ENCODE peak calls at places on chromosome 17, in five cellular contexts. L is SK-N-SH, D is HCT116, E is H1, B is HepG2. K is an unnamed sample.

GRCh38 chr17:37177234-37177633 is 198.6 kb upstream of the C17orf78 start:
- DNase-seq in B (no peak), L (no peak), D (no peak), E (no peak), K (no peak)

GRCh38 chr17:77247609-77248008 is 106.8 kb downstream of the SEC14L1 start:
- DNase-seq in D (no peak), E (no peak), L (no peak), B (no peak), K (no peak)

GRCh38 chr17:62801553-62801952 is 6.6 kb downstream of the MARCHF10 start:
- DNase-seq in E (no peak), D (no peak), L (no peak), B (no peak), K (no peak)

GRCh38 chr17:81398170-81398854 is 3.1 kb downstream of the BAHCC1 start:
- DNase-seq in B (no peak), D (no peak), E (no peak), L (peak), K (no peak)

GRCh38 chr17:57732062-57732461 is 13.0 kb downstream of the CCDC182 start:
- DNase-seq in L (no peak), D (no peak), E (no peak), B (peak), K (no peak)

GRCh38 chr17:19753049-19753444 is 4.9 kb upstream of the ALDH3A1 start:
- DNase-seq in B (no peak), E (no peak), D (peak), L (peak), K (peak)

GRCh38 chr17:20010099-20010863 is 1.1 kb downstream of the SPECC1 start:
- DNase-seq in B (peak), L (peak), D (peak), E (no peak), K (peak)

GRCh38 chr17:47720754-47721533 is 12.1 kb upstream of the TBX21 start:
- DNase-seq in D (peak), L (peak), B (no peak), E (peak), K (no peak)

GRCh38 chr17:16287563-16288027 is 65.7 kb downstream of the CENPV start:
- DNase-seq in B (peak), D (no peak), E (no peak), L (no peak), K (no peak)

GRCh38 chr17:57869599-57870282 is 19.9 kb upstream of the MRPS23 start:
- DNase-seq in B (no peak), D (no peak), L (no peak), E (no peak), K (no peak)

GRCh38 chr17:66313995-66314659 is 11.7 kb downstream of the PRKCA start:
- DNase-seq in D (no peak), L (peak), E (no peak), B (no peak), K (no peak)

GRCh38 chr17:30920282-30920681 is 1.5 kb upstream of the ADAP2 start:
- DNase-seq in D (no peak), B (peak), L (peak), E (no peak), K (no peak)

GRCh38 chr17:62760059-62760887 is 47.8 kb downstream of the MARCHF10 start:
- DNase-seq in L (no peak), D (no peak), B (no peak), E (no peak), K (no peak)

GRCh38 chr17:75059369-75060345 is 12.6 kb downstream of the KCTD2 start:
- DNase-seq in B (peak), E (no peak), D (no peak), L (peak), K (peak)

GRCh38 chr17:45021607-45022287 is 29.7 kb downstream of the DCAKD start:
- DNase-seq in D (no peak), B (peak), L (peak), E (peak), K (peak)

GRCh38 chr17:31061678-31062077 is 33.1 kb upstream of the NF1 start:
- DNase-seq in L (no peak), D (no peak), B (no peak), E (peak), K (no peak)

GRCh38 chr17:68600123-68600880 is 865 bp downstream of the FAM20A start:
- DNase-seq in D (no peak), E (peak), B (peak), L (peak), K (no peak)

GRCh38 chr17:4795168-4795567 is 796 bp upstream of the PSMB6 start:
- DNase-seq in E (no peak), B (no peak), L (no peak), D (no peak), K (no peak)

DNA sequence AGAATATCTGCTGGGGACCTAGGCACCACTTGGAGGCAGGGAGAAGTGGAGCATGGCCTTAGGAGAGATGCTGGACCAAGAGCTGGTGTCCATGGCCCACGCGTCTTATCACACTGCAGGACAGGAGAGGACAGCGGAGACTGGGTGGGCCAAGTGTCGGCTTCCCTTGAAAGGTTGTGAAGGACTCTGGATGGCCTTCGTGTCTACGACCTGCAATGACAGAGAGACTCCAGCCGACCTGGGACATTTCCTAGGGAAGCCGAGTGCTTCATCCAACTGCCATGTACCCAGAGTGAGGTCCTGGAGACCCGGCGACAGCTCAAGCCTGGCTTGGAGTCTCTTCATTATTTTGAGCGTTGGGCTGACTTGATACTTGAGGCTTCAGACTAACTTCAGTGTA is 20.5 kb downstream of the C1QTNF1 start:
- DNase-seq in L (no peak), D (no peak), B (no peak), E (no peak), K (no peak)
- TF ChIP-seq JUND in L (no peak), D (no peak), B (no peak), E (no peak), K (no peak)

DNA sequence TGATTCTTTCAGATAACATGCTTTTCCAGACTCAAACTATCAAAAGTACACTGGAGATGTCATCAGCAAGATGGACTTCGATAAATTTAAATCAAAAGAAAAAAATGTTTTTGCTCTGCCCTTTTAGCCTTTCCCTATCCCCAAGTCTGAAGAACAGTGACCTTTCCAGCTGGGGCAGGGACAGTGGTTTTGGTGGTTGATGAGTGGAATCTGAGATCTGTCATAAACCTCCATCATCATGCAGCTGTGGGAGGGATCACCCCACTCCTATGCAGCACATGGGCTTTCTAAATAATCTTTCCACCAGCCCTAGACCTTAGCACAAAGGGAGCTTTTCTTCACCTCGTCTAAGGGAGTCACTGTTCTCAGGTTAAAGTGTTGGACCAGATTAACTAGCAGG is 869.5 kb upstream of the SOX9 start:
- DNase-seq in B (no peak), L (no peak), E (no peak), D (no peak), K (no peak)
- TF ChIP-seq JUND in B (no peak), L (peak), E (no peak), D (no peak), K (no peak)

GRCh38 chr17:64066709-64067108 is 46.3 kb upstream of the ICAM2 start:
- DNase-seq in E (no peak), L (no peak), D (no peak), B (no peak), K (no peak)

GRCh38 chr17:64063088-64063487 is 42.7 kb upstream of the ICAM2 start:
- DNase-seq in B (no peak), L (no peak), D (no peak), E (no peak), K (no peak)

GRCh38 chr17:64063766-64064224 is 43.4 kb upstream of the ICAM2 start:
- DNase-seq in L (peak), E (peak), B (peak), D (no peak), K (peak)

GRCh38 chr17:64061157-64061898 is 40.9 kb upstream of the ICAM2 start:
- DNase-seq in B (no peak), E (no peak), L (no peak), D (no peak), K (no peak)

GRCh38 chr17:64064331-64064730 is 43.9 kb upstream of the ICAM2 start:
- DNase-seq in L (no peak), B (no peak), E (no peak), D (no peak), K (no peak)
- TF ChIP-seq JUND in L (no peak), B (no peak), E (no peak), D (no peak), K (no peak)

DNA sequence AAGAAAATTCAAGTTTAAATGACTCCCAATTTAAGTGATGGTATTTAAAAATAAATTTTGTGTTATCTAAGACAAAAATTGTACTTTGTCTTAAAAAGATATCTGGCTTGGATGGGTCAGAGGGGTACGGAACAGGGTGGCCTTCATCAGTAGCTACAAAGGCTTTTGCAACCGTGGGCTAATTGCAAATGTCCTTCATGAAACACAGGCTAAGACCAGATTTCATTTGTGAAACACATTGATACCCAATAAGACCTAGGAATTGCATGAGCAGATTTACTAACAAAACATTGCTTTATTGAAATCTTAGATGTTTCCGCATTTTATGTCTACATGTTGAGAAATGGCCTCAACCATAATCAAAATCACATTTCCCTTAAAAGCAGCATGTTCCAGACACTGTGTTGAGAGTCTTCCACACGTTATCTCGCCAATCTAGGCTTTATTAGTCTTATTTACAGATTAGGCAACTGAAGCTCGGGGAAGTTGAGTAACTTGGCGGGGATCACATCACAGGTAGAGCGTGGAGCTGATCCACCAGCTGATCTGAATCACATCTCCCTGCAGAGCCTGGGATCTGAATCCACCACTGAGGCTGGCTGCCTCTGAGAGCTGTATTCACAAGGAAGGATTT is 21.8 kb downstream of the FBXO39 start:
- DNase-seq in L (no peak), E (no peak), D (no peak), B (peak), K (no peak)
- TF ChIP-seq JUND in L (no peak), E (no peak), D (no peak), B (no peak), K (no peak)

DNA sequence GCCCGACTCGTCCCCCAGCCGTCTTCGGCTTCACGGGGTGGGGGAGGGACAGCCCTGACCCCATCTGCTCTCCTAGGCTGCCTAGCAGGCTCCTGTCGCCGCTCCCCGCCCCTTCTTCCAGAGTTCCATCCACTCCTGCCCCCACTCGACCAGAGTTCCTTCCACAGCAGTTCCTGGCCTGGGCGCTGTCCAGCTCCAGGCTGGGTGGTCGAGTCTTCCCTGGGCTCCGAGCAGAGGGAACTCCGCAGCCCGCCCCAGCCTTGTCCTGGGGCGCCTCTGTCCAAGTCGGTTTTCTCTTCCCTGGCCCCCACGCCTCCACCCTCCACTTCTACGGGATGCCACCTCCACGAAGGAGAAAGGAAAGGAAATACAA is 1.4 kb downstream of the PYY start:
- DNase-seq in E (no peak), L (no peak), B (no peak), D (no peak), K (no peak)
- TF ChIP-seq JUND in E (no peak), L (no peak), B (no peak), D (no peak), K (no peak)

GRCh38 chr17:56319531-56319930 is 166.3 kb downstream of the ANKFN1 start:
- DNase-seq in E (no peak), B (peak), L (peak), D (peak), K (peak)
- TF ChIP-seq JUND in E (no peak), B (no peak), L (no peak), D (no peak), K (no peak)

DNA sequence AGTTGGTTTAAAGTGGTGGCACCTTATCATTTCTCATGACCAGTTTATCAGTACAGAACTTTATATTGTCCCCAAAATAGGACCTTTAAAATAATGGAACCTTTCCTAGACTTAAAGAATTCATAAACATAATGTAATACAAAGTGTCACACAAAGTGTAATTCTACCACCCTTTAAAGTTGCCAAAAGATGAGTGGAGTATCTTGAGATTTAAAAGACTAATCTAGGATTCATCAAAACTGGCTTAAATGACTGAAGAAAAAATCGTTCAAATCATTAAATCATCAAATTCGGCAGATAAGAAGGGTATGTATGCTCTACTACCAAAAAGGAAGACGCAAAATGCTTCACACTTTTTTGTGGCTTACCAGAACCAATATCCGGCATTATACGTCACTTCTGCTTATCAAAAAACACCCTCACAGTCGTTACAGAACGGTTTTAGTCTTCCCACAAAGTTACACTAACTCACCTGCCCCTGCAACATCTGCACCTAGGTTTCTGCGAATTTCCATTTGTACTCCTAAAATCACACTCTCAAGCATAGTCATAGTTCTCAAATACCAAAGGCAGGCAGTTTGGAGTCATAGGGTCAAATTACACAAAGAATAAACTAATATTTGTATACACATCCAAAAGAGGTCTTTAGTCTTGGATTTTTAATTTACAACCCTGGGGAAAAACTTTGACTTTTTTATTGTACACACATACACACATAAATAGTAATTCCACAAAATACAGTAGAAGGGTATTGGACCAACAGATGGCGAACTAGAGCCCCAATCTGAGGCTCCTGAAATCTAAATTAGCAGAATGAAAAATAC is 1.4 kb upstream of the KANSL1 start:
- DNase-seq in B (no peak), E (no peak), L (peak), D (peak), K (no peak)
- TF ChIP-seq JUND in B (no peak), E (no peak), L (no peak), D (no peak), K (no peak)

GRCh38 chr17:50080096-50080480 is 15.1 kb upstream of the PDK2 start:
- DNase-seq in E (no peak), D (no peak), B (no peak), L (no peak), K (no peak)
- TF ChIP-seq JUND in E (no peak), D (no peak), B (no peak), L (no peak), K (no peak)

K was measured in T47D.